ENCODE peak calls at places on chromosomes 2 and 18, in four cellular contexts. W, E, J and N are unnamed samples.

GRCh38 chr2:74361327-74361726 is 18.1 kb upstream of the SLC4A5 start:
- DNase-seq in W (no peak), E (no peak), J (no peak), N (no peak)

GRCh38 chr2:1685957-1686783 is 58.1 kb downstream of the PXDN start:
- DNase-seq in W (no peak), E (no peak), J (no peak), N (no peak)

GRCh38 chr2:110101280-110101844 is 14.3 kb downstream of the MALL start:
- DNase-seq in W (no peak), E (no peak), J (no peak), N (no peak)

GRCh38 chr2:43459455-43459854 is 136.4 kb downstream of the THADA start:
- DNase-seq in W (no peak), E (no peak), J (no peak), N (no peak)

GRCh38 chr18:77088977-77089795 is 43.4 kb downstream of the MBP start:
- DNase-seq in W (no peak), E (no peak), J (no peak), N (no peak)

GRCh38 chr18:69127844-69128486 is 272.7 kb upstream of the DOK6 start:
- DNase-seq in W (no peak), E (no peak), J (no peak), N (no peak)

GRCh38 chr2:119282966-119283511 is 59.4 kb downstream of the STEAP3 start:
- DNase-seq in W (peak; percentile 8), E (no peak), J (no peak), N (no peak)

GRCh38 chr18:76489081-76489480 is 6.0 kb downstream of the ZNF516 start:
- DNase-seq in W (no peak), E (no peak), J (no peak), N (no peak)

GRCh38 chr2:126652323-126652891 is 3.6 kb upstream of the GYPC start:
- DNase-seq in W (no peak), E (no peak), J (no peak), N (no peak)

GRCh38 chr18:65753520-65753919 is 2.7 kb downstream of the CDH7 start:
- DNase-seq in W (no peak), E (no peak), J (peak; percentile 68), N (no peak)

GRCh38 chr18:11587846-11588245 is 21.6 kb upstream of the SLC35G4 start:
- DNase-seq in W (no peak), E (no peak), J (no peak), N (no peak)

GRCh38 chr2:145096582-145096981 is 576.7 kb upstream of the ZEB2 start:
- DNase-seq in W (no peak), E (no peak), J (no peak), N (no peak)

GRCh38 chr2:221844187-221844586 is 272.1 kb upstream of the EPHA4 start:
- DNase-seq in W (no peak), E (no peak), J (no peak), N (no peak)

GRCh38 chr18:31497711-31498449 is at the start of gene DSG2:
- DNase-seq in W (peak; percentile 86), E (peak; percentile 7), J (peak; percentile 69), N (peak; percentile 89)

GRCh38 chr2:164746713-164747112 is 94.9 kb downstream of the COBLL1 start:
- DNase-seq in W (no peak), E (no peak), J (no peak), N (no peak)

GRCh38 chr2:64937341-64938230 is 51.6 kb upstream of the SLC1A4 start:
- DNase-seq in W (no peak), E (no peak), J (no peak), N (no peak)

GRCh38 chr2:64941143-64941542 is 48.1 kb upstream of the SLC1A4 start:
- DNase-seq in W (no peak), E (no peak), J (no peak), N (no peak)

GRCh38 chr2:64938607-64939285 is 50.5 kb upstream of the SLC1A4 start:
- DNase-seq in W (no peak), E (no peak), J (no peak), N (no peak)

GRCh38 chr2:64941751-64942150 is 47.4 kb upstream of the SLC1A4 start:
- DNase-seq in W (no peak), E (no peak), J (no peak), N (no peak)

GRCh38 chr2:64939332-64939917 is 49.8 kb upstream of the SLC1A4 start:
- DNase-seq in W (peak; percentile 76), E (no peak), J (no peak), N (peak; percentile 71)
- TF ChIP-seq CTCF in W (peak; percentile 32), E (no peak), J (no peak), N (peak; percentile 16)

GRCh38 chr2:214830794-214831346 is 21.4 kb upstream of the BARD1 start:
- DNase-seq in W (no peak), E (no peak), J (no peak), N (no peak)
- TF ChIP-seq CTCF in W (peak; percentile 27), E (peak; percentile 21), J (no peak), N (peak; percentile 8)

DNA sequence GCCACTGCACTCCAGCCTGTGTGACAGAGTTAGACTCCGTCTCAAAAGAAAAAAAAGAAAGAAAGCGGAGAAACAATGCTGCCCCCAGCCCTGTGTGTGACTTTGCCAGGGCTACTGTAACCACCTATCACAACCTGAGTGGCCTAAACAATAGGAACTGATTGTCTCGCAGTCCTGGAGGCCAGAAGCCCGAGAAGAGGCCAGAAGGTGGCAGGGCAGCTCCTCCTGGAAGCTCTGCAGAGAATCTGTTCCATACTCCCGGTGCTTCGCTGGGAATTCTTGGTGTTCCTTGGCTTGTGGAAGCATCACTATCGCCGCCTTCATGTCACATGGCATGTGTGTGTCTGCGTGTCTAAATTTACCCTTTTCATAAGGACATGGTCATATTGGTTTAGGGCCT is 14.4 kb upstream of the RAB17 start:
- DNase-seq in W (no peak), E (no peak), J (no peak), N (no peak)
- TF ChIP-seq CTCF in W (no peak), E (no peak), J (no peak), N (no peak)

GRCh38 chr2:127864877-127865276 is 6.9 kb upstream of the POLR2D start:
- DNase-seq in W (no peak), E (no peak), J (no peak), N (no peak)
- TF ChIP-seq CTCF in W (no peak), E (no peak), J (no peak), N (peak; percentile 4)

DNA sequence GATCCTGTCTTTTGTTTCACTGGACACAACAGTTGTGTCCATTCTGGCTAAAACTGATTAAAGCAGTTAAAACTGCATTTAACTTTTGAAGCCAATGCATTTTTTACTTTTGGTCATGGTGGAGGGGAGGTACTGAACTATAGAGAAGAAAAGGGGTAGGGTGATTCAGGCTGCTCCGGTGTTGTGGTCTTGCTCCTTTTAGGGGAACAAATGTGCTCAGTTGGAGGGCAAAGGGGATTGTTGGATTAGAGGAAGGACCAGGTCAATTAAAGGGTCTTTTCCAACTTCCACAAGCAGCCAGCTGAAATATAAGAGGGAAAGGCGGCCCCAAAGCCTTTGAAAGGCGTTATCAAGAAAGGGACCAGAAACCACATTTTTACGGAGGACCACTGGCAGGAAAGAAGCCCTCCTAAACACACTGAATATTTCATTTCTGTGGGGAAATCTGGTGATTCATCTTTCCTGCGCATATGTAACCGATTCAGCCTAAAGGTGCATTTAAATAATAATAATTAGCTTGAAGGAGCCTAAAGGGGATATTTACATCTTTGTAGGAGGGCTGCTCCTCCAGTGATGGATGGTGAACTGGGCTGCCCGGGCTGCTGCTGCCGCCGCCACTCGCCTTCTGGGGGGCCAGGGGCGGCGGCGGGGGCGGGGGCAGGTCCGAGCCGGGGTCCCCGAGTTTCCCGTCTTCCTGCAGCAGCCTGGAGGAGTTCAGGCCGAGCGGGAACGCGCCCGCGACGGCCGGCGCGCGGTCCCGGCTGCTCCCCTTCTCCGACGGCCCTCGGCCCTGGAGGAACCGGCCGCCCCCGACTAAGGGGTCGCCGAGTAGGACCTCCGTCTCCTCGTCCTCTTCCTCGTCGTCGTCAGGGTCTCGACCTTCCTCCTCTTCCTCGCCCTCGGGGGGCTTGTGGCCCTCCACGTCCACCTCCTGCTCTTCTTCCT is 5.2 kb downstream of the SKOR2 start:
- DNase-seq in W (no peak), E (no peak), J (no peak), N (no peak)
- TF ChIP-seq CTCF in W (no peak), E (no peak), J (no peak), N (no peak)

GRCh38 chr18:60671022-60671421 is 298.4 kb upstream of the MC4R start:
- DNase-seq in W (no peak), E (no peak), J (no peak), N (no peak)

GRCh38 chr18:60675801-60676200 is 303.2 kb upstream of the MC4R start:
- DNase-seq in W (no peak), E (no peak), J (no peak), N (no peak)

DNA sequence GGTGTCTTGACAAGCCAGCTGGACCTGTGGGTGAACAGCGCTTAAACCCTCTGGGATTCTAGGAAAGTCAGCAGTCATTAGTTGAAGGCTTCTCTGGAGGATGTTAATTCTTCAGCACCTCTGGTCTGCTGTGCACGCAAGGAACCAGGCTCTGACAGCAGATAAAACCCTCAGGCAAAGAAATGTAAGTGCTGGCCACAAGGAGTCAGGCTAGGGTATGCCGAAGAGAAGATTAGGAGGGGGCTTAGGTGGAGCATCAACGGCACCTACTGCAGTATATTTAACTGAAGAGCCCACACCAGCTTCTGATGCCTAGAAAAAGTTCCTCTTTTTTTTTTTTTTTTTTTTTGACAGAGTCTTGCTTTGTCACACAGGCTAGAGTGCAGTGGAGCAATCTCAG is 304.2 kb upstream of the MC4R start:
- DNase-seq in W (no peak), E (no peak), J (no peak), N (no peak)
- TF ChIP-seq CTCF in W (no peak), E (no peak), J (no peak), N (no peak)

GRCh38 chr2:232767866-232768265 is 8.5 kb downstream of the KCNJ13 start:
- DNase-seq in W (no peak), E (no peak), J (no peak), N (no peak)
- TF ChIP-seq CTCF in W (no peak), E (no peak), J (no peak), N (no peak)

DNA sequence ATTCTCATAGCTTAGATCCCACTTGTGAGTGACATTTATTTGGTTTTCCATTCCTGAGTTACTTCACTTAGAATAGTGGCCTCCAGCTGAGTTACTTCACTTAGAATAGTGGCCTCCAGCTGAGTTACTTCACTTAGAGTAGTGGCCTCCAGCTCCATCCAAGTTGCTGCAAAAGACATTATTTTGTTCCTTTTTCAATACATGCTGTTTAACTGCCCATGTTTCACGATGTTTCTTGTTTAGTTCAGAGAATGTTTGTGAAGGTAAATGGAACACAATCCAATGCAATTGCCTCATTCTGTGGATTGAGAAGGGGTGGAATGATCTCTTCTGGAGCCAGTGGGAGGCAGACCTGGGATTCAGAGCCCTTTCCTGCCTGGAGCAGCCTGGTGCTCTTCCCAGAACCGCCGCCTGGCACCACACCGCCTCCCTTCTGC is 273.5 kb upstream of the ATP5MC3 start:
- DNase-seq in W (no peak), E (no peak), J (no peak), N (no peak)
- TF ChIP-seq CTCF in W (no peak), E (no peak), J (no peak), N (no peak)

GRCh38 chr2:142877265-142877756 is at the start of gene KYNU:
- DNase-seq in W (no peak), E (no peak), J (no peak), N (peak; percentile 21)
- TF ChIP-seq CTCF in W (peak; percentile 13), E (no peak), J (no peak), N (no peak)